ENCODE peak calls at places on chromosomes 7 and 10, in six cellular contexts. W is heart left ventricle, B is fibroblast of mammary gland, J is AG04450, U is fibroblast of villous mesenchyme, F is cardiac muscle cell. Z is an unnamed sample.

GRCh38 chr7:5455175-5455574 is 31.5 kb upstream of the TNRC18 start:
- DNase-seq in W (no peak), J (no peak), F (no peak), B (no peak), U (no peak), Z (no peak)

GRCh38 chr7:85770332-85770731 is 583.5 kb upstream of the SEMA3D start:
- DNase-seq in U (peak), W (no peak), F (no peak), J (no peak), B (peak), Z (peak)

GRCh38 chr10:17062493-17063487 is 66.8 kb downstream of the CUBN start:
- DNase-seq in W (peak), U (peak), F (no peak), J (peak), B (peak), Z (peak)

GRCh38 chr7:7868245-7868899 is 100.2 kb upstream of the GLCCI1 start:
- DNase-seq in U (no peak), B (no peak), F (no peak), W (no peak), J (no peak), Z (no peak)

GRCh38 chr10:127150136-127150535 is 46.3 kb downstream of the INSYN2A start:
- DNase-seq in J (no peak), W (no peak), F (no peak), B (peak), U (peak), Z (peak)

GRCh38 chr7:65219623-65220022 is 154.0 kb upstream of the ZNF92 start:
- DNase-seq in W (no peak), F (no peak), U (no peak), B (no peak), J (no peak), Z (no peak)

GRCh38 chr10:123136221-123136805 is 543 bp downstream of the HMX3 start:
- DNase-seq in U (no peak), B (no peak), F (no peak), W (no peak), J (no peak), Z (no peak)

GRCh38 chr10:15744217-15744865 is 24.6 kb upstream of the ITGA8 start:
- DNase-seq in W (no peak), U (peak), J (no peak), B (peak), F (peak), Z (peak)

GRCh38 chr10:88640186-88640585 is 24.1 kb upstream of the LIPF start:
- DNase-seq in F (no peak), J (no peak), B (no peak), W (no peak), U (no peak), Z (no peak)

GRCh38 chr10:128147064-128147463 is 20.8 kb upstream of the MKI67 start:
- DNase-seq in F (no peak), U (no peak), J (no peak), W (no peak), B (peak), Z (no peak)

GRCh38 chr10:75512534-75512933 is 81.1 kb downstream of the LRMDA start:
- DNase-seq in W (no peak), J (no peak), B (peak), F (no peak), U (no peak), Z (no peak)

GRCh38 chr10:123257904-123258303 is 103.7 kb downstream of the BUB3 start:
- DNase-seq in W (no peak), F (no peak), B (no peak), U (no peak), J (no peak), Z (no peak)

GRCh38 chr7:46215987-46216567 is 295.0 kb upstream of the IGFBP3 start:
- DNase-seq in J (no peak), B (no peak), W (peak), U (no peak), F (peak), Z (no peak)

GRCh38 chr7:107998150-107998549 is 4.8 kb downstream of the LAMB1 start:
- DNase-seq in F (no peak), J (no peak), B (no peak), W (no peak), U (no peak), Z (no peak)
- H3K4me3 ChIP-seq in F (no peak), J (no peak), B (no peak), W (no peak), U (peak), Z (peak)

DNA sequence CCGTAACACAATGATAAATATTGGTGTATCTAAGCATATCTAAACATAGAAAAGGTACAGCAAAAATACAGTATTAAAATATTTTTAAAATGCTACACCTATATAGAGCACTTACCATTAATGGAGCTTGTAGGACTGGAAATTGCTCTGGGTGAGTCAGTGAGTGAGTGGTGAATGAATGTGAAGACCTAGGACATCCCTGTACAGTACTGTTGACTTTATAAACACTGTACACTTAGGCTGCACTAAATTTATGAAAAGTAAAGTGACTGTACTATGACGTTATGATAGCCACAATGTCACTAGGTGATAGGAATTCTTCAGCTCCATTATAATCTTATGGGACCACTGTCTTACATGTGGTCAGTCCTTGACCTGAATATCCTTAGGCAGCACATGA is 147.0 kb downstream of the GLI3 start:
- DNase-seq in B (no peak), U (no peak), F (no peak), J (no peak), W (no peak), Z (no peak)
- TF ChIP-seq CTCF in B (no peak), U (no peak), F (no peak), J (no peak), W (no peak), Z (no peak)

GRCh38 chr10:114684822-114685209 is 26.7 kb upstream of the ABLIM1 start:
- DNase-seq in B (peak), U (peak), F (no peak), J (peak), W (no peak), Z (peak)
- H3K4me3 ChIP-seq in B (no peak), U (no peak), F (no peak), J (no peak), W (peak), Z (no peak)

GRCh38 chr10:124926548-124926947 is 15.4 kb upstream of the ZRANB1 start:
- DNase-seq in F (no peak), B (no peak), U (no peak), W (no peak), J (no peak), Z (no peak)

GRCh38 chr10:124928545-124928944 is 13.4 kb upstream of the ZRANB1 start:
- DNase-seq in F (no peak), U (no peak), B (no peak), J (no peak), W (no peak), Z (no peak)

GRCh38 chr10:124923684-124924083 is 18.2 kb upstream of the ZRANB1 start:
- DNase-seq in J (no peak), F (no peak), W (no peak), B (no peak), U (no peak), Z (no peak)

GRCh38 chr10:124928084-124928483 is 13.8 kb upstream of the ZRANB1 start:
- DNase-seq in U (no peak), B (no peak), W (no peak), J (no peak), F (no peak), Z (no peak)
- TF ChIP-seq CTCF in U (no peak), B (no peak), W (no peak), J (no peak), F (no peak), Z (no peak)

GRCh38 chr10:33320288-33320687 is 14.2 kb downstream of the NRP1 start:
- DNase-seq in W (no peak), F (no peak), J (no peak), U (no peak), B (no peak), Z (no peak)

GRCh38 chr10:33311640-33312039 is 22.8 kb downstream of the NRP1 start:
- DNase-seq in U (no peak), W (no peak), J (no peak), F (no peak), B (no peak), Z (no peak)

GRCh38 chr10:33310853-33311252 is 23.6 kb downstream of the NRP1 start:
- DNase-seq in U (no peak), F (no peak), J (no peak), W (no peak), B (no peak), Z (no peak)

GRCh38 chr10:33315891-33316290 is 18.6 kb downstream of the NRP1 start:
- DNase-seq in U (peak), J (no peak), W (no peak), B (no peak), F (no peak), Z (peak)

GRCh38 chr10:33314788-33315561 is 19.5 kb downstream of the NRP1 start:
- DNase-seq in J (no peak), U (peak), B (peak), W (no peak), F (no peak), Z (peak)
- H3K4me3 ChIP-seq in J (no peak), U (no peak), B (no peak), W (no peak), F (no peak), Z (no peak)

GRCh38 chr10:101625821-101626412 is 37.8 kb downstream of the DPCD start:
- DNase-seq in B (no peak), F (no peak), U (no peak), W (peak), J (no peak), Z (no peak)

GRCh38 chr10:101618871-101619270 is 30.8 kb downstream of the DPCD start:
- DNase-seq in W (no peak), F (no peak), U (no peak), B (no peak), J (no peak), Z (no peak)

GRCh38 chr10:101619983-101620382 is 31.9 kb downstream of the DPCD start:
- DNase-seq in W (no peak), J (no peak), F (no peak), U (no peak), B (no peak), Z (no peak)

GRCh38 chr10:101624526-101625102 is 36.5 kb downstream of the DPCD start:
- DNase-seq in F (no peak), J (no peak), B (peak), W (no peak), U (no peak), Z (no peak)

GRCh38 chr10:101623528-101623927 is 35.4 kb downstream of the DPCD start:
- DNase-seq in F (no peak), J (no peak), U (no peak), B (no peak), W (no peak), Z (no peak)
- TF ChIP-seq CTCF in F (no peak), J (no peak), U (no peak), B (no peak), W (no peak), Z (no peak)

DNA sequence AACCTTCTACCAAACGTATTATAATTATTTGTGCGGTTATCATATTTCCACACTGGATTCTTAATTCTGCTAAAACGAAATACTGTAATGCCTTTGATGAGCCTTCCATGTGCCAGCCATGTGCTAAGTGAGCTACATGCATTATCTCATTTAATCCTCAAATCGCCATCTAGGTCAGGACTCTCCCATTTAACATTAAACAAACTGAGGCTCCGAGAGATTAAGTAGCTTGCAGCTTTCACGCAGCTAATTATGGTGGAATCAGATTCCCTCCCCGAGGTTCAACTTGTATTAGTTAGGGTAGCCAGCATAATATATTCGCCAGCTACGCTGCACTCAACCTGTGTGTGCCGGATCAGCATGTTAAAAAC is 798 bp upstream of the TSPAN33 start:
- DNase-seq in J (no peak), U (no peak), F (no peak), B (no peak), W (no peak), Z (no peak)
- H3K4me3 ChIP-seq in J (no peak), U (no peak), F (peak), B (no peak), W (peak), Z (no peak)

DNA sequence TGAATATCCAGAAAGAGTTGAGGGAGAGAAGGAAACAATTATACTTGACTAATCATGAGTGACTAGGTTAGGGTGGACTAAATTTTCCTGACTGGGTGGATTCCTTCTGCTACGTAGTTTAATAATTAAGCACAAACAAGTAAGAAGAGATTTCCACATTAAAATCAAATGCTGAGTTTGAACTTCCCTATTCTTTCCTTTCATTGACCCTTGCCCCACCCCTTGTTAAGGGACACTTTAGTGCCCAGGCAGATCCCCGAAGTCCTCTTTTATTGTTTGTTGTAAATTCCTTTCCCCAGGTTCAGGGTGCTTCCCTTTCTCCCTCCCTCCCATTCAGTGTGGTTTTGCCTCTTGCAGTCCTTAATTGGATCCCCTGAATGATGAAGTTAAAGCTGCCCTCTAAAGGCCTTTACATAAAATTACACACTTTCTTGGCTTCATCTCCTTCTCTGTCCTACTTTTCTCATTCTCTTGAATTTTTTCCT is 8.8 kb upstream of the SPAM1 start:
- DNase-seq in F (peak), W (no peak), U (peak), J (no peak), B (peak), Z (peak)
- TF ChIP-seq CTCF in F (peak), W (peak), U (peak), J (peak), B (peak), Z (peak)

GRCh38 chr10:120262857-120263547 is 194.0 kb upstream of the PLPP4 start:
- DNase-seq in B (no peak), U (no peak), F (no peak), J (no peak), W (no peak), Z (peak)

GRCh38 chr10:120266037-120266436 is 191.0 kb upstream of the PLPP4 start:
- DNase-seq in J (no peak), W (no peak), B (no peak), U (no peak), F (no peak), Z (no peak)

DNA sequence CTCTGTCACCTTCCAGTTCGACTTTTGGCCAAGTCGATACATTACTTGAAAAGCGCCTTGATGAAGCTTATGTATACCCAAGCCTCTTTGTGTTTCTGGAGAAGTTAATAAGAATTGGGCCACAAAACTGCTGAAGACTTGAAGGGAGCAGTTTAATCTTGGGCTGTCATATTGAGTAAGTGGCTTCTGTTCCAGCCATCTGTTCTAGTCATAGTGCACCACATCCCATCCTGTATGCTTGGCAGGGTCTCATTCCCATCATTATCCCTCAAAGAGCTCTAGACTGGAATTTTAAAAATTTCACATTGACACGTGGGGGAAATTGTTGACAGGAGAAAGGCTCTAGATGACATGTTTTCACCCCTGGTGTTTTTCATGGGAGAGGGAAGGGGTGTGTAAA is 196.6 kb upstream of the PLPP4 start:
- DNase-seq in W (no peak), F (no peak), U (no peak), B (no peak), J (no peak), Z (no peak)
- H3K4me3 ChIP-seq in W (no peak), F (no peak), U (no peak), B (no peak), J (no peak), Z (no peak)

Z was measured in choroid plexus epithelial cell.